ENCODE peak calls at places on chromosome 15, in four cellular contexts. One of them, this sample, is unnamed. For H3K36me3, the result is how much of the 10 kb centered on the place peaks cover.

GRCh38 chr15:72764656-72765055 is 18.9 kb downstream of the ADPGK start:
- DNase-seq in heart right ventricle: no peak
- DNase-seq in tibial artery: no peak
- DNase-seq in iPS DF 6.9: no peak
- DNase-seq in this sample: no peak

GRCh38 chr15:63251701-63252100 is 25.7 kb upstream of the APH1B start:
- DNase-seq in heart right ventricle: no peak
- DNase-seq in tibial artery: no peak
- DNase-seq in iPS DF 6.9: no peak
- DNase-seq in this sample: no peak

GRCh38 chr15:95826831-95827230 is 503.7 kb upstream of the NR2F2 start:
- DNase-seq in heart right ventricle: no peak
- DNase-seq in tibial artery: no peak
- DNase-seq in iPS DF 6.9: no peak
- DNase-seq in this sample: no peak

GRCh38 chr15:65862682-65863081 is 6.6 kb upstream of the RAB11A start:
- DNase-seq in heart right ventricle: no peak
- DNase-seq in tibial artery: no peak
- DNase-seq in iPS DF 6.9: peak
- DNase-seq in this sample: no peak

GRCh38 chr15:51046799-51047449 is 47.8 kb downstream of the TNFAIP8L3 start:
- DNase-seq in heart right ventricle: peak
- DNase-seq in tibial artery: no peak
- DNase-seq in iPS DF 6.9: no peak
- DNase-seq in this sample: no peak

GRCh38 chr15:46636220-46636619 is 1001.4 kb downstream of the SQOR start:
- DNase-seq in heart right ventricle: no peak
- DNase-seq in tibial artery: no peak
- DNase-seq in iPS DF 6.9: peak
- DNase-seq in this sample: no peak

GRCh38 chr15:99631256-99631655 is 65.5 kb downstream of the MEF2A start:
- DNase-seq in heart right ventricle: no peak
- DNase-seq in tibial artery: no peak
- DNase-seq in iPS DF 6.9: no peak
- DNase-seq in this sample: no peak

GRCh38 chr15:51874751-51875644 is 45.5 kb downstream of the TMOD3 start:
- DNase-seq in heart right ventricle: no peak
- DNase-seq in tibial artery: no peak
- DNase-seq in iPS DF 6.9: no peak
- DNase-seq in this sample: peak

GRCh38 chr15:84872009-84872900 is 12.2 kb upstream of the SLC28A1 start:
- DNase-seq in heart right ventricle: no peak
- DNase-seq in tibial artery: no peak
- DNase-seq in iPS DF 6.9: no peak
- DNase-seq in this sample: no peak

GRCh38 chr15:38528279-38528678 is 36.3 kb downstream of the RASGRP1 start:
- DNase-seq in heart right ventricle: no peak
- DNase-seq in tibial artery: no peak
- DNase-seq in iPS DF 6.9: no peak
- DNase-seq in this sample: no peak

GRCh38 chr15:85381850-85382751 is 1.7 kb downstream of the AKAP13 start:
- DNase-seq in heart right ventricle: no peak
- DNase-seq in tibial artery: no peak
- DNase-seq in iPS DF 6.9: no peak
- DNase-seq in this sample: no peak

GRCh38 chr15:73930790-73931281 is 4.6 kb downstream of the LOXL1 start:
- DNase-seq in heart right ventricle: peak
- DNase-seq in tibial artery: peak
- DNase-seq in iPS DF 6.9: no peak
- DNase-seq in this sample: peak

GRCh38 chr15:66891776-66892175 is 173.6 kb upstream of the SMAD3 start:
- DNase-seq in heart right ventricle: no peak
- DNase-seq in tibial artery: no peak
- DNase-seq in iPS DF 6.9: no peak
- DNase-seq in this sample: no peak

GRCh38 chr15:27668471-27669220 is 430.5 kb downstream of the OCA2 start:
- DNase-seq in heart right ventricle: no peak
- DNase-seq in tibial artery: no peak
- DNase-seq in iPS DF 6.9: no peak
- DNase-seq in this sample: no peak

GRCh38 chr15:63338170-63338569 is 43.5 kb downstream of the CA12 start:
- DNase-seq in heart right ventricle: no peak
- DNase-seq in tibial artery: no peak
- DNase-seq in iPS DF 6.9: no peak
- DNase-seq in this sample: no peak

GRCh38 chr15:77097921-77098320 is 27.0 kb upstream of the TSPAN3 start:
- DNase-seq in heart right ventricle: no peak
- DNase-seq in tibial artery: no peak
- DNase-seq in iPS DF 6.9: no peak
- DNase-seq in this sample: no peak

GRCh38 chr15:51755790-51756189 is 4.4 kb downstream of the TMOD2 start:
- DNase-seq in heart right ventricle: no peak
- DNase-seq in tibial artery: no peak
- DNase-seq in iPS DF 6.9: no peak
- DNase-seq in this sample: no peak

GRCh38 chr15:98724017-98724416 is 75.7 kb downstream of the IGF1R start:
- DNase-seq in heart right ventricle: no peak
- DNase-seq in tibial artery: no peak
- DNase-seq in iPS DF 6.9: no peak
- DNase-seq in this sample: no peak

GRCh38 chr15:64117759-64118487 is 22.1 kb downstream of the SNX1 start:
- DNase-seq in heart right ventricle: no peak
- DNase-seq in tibial artery: no peak
- DNase-seq in iPS DF 6.9: no peak
- DNase-seq in this sample: no peak

GRCh38 chr15:93974804-93975481 is 256.4 kb upstream of the MCTP2 start:
- DNase-seq in heart right ventricle: no peak
- DNase-seq in tibial artery: no peak
- DNase-seq in iPS DF 6.9: peak
- DNase-seq in this sample: no peak

GRCh38 chr15:72342385-72342784 is 22.4 kb upstream of the CELF6 start:
- DNase-seq in heart right ventricle: no peak
- DNase-seq in tibial artery: no peak
- DNase-seq in iPS DF 6.9: peak
- DNase-seq in this sample: no peak

GRCh38 chr15:56659197-56659596 is 74.1 kb downstream of the ZNF280D start:
- DNase-seq in heart right ventricle: no peak
- DNase-seq in tibial artery: no peak
- DNase-seq in iPS DF 6.9: no peak
- DNase-seq in this sample: no peak

GRCh38 chr15:67335534-67336222 is 81.1 kb downstream of the IQCH start:
- DNase-seq in heart right ventricle: no peak
- DNase-seq in tibial artery: no peak
- DNase-seq in iPS DF 6.9: no peak
- DNase-seq in this sample: no peak

GRCh38 chr15:66663664-66664063 is 38.4 kb upstream of the SMAD6 start:
- DNase-seq in heart right ventricle: no peak
- DNase-seq in tibial artery: no peak
- DNase-seq in iPS DF 6.9: no peak
- DNase-seq in this sample: no peak

GRCh38 chr15:47787875-47788274 is 70.6 kb downstream of the SEMA6D start:
- DNase-seq in heart right ventricle: no peak
- DNase-seq in tibial artery: no peak
- DNase-seq in iPS DF 6.9: no peak
- DNase-seq in this sample: no peak

GRCh38 chr15:79942656-79943481 is 28.1 kb downstream of the BCL2A1 start:
- DNase-seq in heart right ventricle: no peak
- DNase-seq in tibial artery: no peak
- DNase-seq in iPS DF 6.9: no peak
- DNase-seq in this sample: no peak

GRCh38 chr15:38112406-38112805 is 140.2 kb upstream of the SPRED1 start:
- DNase-seq in heart right ventricle: no peak
- DNase-seq in tibial artery: no peak
- DNase-seq in iPS DF 6.9: no peak
- DNase-seq in this sample: no peak

DNA sequence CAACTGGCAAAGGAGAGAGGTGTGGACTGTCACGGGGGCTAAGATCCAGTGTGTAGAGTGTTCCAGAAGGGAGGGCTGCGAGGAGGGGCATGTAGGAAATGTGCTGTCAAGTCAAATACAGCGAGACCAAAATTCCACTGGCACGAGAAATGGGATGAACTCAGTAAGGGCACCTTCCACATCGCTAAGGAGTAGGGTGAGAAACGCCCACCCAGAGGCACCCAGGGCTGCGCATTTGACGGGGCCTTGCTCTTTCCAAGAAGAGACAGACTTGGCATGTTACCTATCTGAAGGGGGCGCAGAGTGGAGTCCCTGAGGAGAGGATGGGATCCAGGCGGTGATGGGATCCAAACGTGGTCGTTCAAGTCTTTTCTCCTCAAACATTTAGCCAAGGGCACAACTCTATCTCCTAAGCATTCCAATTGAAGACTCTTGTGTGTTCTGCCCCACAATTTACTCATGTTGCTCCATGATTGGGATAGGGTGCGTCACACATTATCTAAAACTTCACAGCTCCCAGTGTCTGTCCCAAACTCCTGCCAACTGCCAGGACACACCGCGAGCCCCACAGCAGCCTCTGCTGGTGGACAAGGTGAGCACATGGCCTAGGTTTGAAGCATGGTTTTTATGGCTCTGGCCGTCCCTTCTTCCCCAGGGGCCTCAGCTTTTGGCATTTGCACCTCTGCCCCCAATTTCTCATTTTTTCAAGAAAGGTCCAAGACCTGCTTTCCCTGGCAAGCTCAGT is 7.6 kb downstream of the SELENOS start:
- DNase-seq in heart right ventricle: peak
- DNase-seq in tibial artery: no peak
- DNase-seq in iPS DF 6.9: no peak
- DNase-seq in this sample: no peak
- H3K36me3 ChIP-seq in heart right ventricle: under half
- H3K36me3 ChIP-seq in tibial artery: under half
- H3K36me3 ChIP-seq in iPS DF 6.9: under half
- H3K36me3 ChIP-seq in this sample: under half

DNA sequence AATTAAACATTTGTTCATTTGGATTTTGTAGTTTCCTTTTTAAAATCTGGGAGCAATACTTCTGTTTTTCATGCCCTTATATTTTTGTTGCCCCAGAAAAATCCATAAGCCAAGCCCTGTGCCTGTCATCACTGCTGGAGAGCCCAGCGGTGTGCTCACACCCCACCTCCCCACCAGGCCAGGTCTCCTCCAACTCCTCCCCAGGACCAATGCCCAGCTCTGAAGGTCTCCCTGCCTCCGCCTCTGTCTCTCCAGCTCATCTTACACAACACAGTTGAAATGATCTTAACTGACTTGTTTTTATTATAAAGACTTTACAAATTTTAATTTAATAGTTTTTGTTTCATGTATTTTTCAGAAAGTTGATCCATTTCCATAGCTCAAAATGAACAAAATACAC is 66.4 kb downstream of the RHCG start:
- DNase-seq in heart right ventricle: no peak
- DNase-seq in tibial artery: no peak
- DNase-seq in iPS DF 6.9: no peak
- DNase-seq in this sample: no peak
- H3K4me3 ChIP-seq in heart right ventricle: no peak
- H3K4me3 ChIP-seq in tibial artery: no peak
- H3K4me3 ChIP-seq in iPS DF 6.9: no peak
- H3K4me3 ChIP-seq in this sample: peak

DNA sequence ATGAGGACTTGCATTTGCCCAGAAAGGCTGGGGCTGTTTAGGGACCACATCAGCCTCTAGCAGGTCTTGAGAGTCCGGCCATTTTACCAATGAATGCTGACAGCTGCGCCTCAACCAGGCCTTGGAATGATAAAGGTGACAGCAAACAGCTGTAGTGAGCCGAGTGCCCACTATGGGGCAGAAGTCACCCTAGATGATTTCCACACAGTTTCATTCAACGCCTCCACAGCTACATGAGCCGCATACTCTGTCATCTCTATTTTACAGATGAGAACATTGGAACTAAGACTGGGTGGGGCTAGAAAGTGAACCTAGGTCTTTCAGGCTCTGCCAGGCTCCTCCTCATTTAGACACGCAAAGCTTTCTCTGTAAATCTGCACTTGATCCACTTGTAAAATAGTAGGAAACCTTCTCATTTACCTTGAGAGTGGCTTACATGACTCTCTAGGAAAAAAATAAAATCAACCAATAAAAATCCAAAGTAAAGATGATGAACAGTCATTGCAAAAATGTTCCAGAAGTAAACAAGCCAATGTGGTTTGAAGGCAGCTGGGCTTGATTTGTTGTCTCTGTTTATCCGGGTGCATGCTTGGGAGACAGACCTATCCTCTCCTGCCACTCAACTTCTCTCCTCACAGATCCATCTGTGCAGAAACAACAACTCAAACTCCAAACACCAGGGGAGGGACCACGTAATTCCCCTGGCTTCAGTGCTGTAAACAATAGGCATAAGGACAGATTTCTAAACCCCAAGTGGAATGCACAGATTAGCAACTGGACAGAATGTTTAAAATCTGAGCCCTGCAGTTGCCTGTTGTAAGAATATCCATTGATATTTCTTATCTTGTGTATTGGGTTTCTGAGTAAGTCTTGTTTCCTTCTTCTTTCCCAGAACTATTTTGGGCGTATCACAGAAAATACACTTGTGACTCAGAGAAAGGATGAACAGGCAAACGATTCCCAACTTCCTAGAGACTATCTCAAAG is 31.5 kb upstream of the LDHAL6B start:
- DNase-seq in heart right ventricle: peak
- DNase-seq in tibial artery: no peak
- DNase-seq in iPS DF 6.9: no peak
- DNase-seq in this sample: no peak
- H3K36me3 ChIP-seq in heart right ventricle: under half
- H3K36me3 ChIP-seq in tibial artery: half or more
- H3K36me3 ChIP-seq in iPS DF 6.9: under half
- H3K36me3 ChIP-seq in this sample: under half

DNA sequence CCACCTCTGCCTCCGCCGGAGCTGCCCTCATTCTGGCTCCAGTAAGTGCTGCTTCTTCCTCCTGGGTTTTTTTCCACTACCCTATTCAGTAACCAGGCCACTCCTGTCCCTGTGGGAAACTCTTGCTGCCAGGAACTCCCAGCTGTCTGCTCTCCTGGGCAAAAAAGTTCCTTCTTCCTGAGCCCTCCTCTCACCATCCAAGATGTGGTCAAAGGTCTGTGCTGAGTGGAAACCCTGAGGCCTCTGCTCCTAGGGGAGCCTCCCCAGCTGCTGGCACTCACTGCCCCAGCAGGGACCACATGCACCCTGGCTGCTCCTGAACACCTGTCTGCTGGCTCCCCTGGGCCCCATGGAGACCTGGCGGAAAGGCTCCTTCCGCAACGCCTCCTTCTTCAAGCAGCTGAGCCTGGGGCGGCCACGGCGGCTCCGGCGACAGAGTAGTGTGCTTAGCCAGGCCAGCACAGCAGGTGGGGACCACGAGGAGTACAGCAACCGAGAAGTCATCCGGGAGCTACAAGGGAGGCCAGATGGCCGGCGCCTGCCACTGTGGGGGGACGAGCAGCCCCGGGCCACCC is 454 bp downstream of the C15orf62 start:
- DNase-seq in heart right ventricle: no peak
- DNase-seq in tibial artery: no peak
- DNase-seq in iPS DF 6.9: no peak
- DNase-seq in this sample: no peak
- H3K4me3 ChIP-seq in heart right ventricle: no peak
- H3K4me3 ChIP-seq in tibial artery: no peak
- H3K4me3 ChIP-seq in iPS DF 6.9: no peak
- H3K4me3 ChIP-seq in this sample: no peak

GRCh38 chr15:91199511-91199910 is 99.5 kb downstream of the SV2B start:
- DNase-seq in heart right ventricle: no peak
- DNase-seq in tibial artery: no peak
- DNase-seq in iPS DF 6.9: no peak
- DNase-seq in this sample: no peak
- H3K36me3 ChIP-seq in heart right ventricle: under half
- H3K36me3 ChIP-seq in tibial artery: under half
- H3K36me3 ChIP-seq in iPS DF 6.9: under half
- H3K36me3 ChIP-seq in this sample: under half

This sample was measured in thoracic aorta.